ENCODE peak calls at places on chromosomes 5 and 9, in ten cellular contexts. G, I, W, A, E, L, U, C, S and P are unnamed samples.

GRCh38 chr5:82931110-82931509 is 146.1 kb downstream of the TMEM167A start:
- DNase-seq in G (no peak), I (no peak), W (no peak), A (no peak), E (no peak), L (no peak), U (no peak), C (no peak), S (no peak), P (no peak)

GRCh38 chr5:180599981-180600553 is 8.8 kb upstream of the SCGB3A1 start:
- DNase-seq in G (no peak), I (no peak), W (peak; percentile 10), A (no peak), E (no peak), L (no peak), U (no peak), C (peak; percentile 48), S (no peak), P (no peak)

GRCh38 chr9:108837530-108837929 is 18.3 kb downstream of the ACTL7B start:
- DNase-seq in G (no peak), I (no peak), W (no peak), A (no peak), E (no peak), L (no peak), U (no peak), C (no peak), S (no peak), P (no peak)

GRCh38 chr9:134381671-134382505 is 55.6 kb downstream of the RXRA start:
- DNase-seq in G (no peak), I (peak; percentile 92), W (no peak), A (peak; percentile 42), E (peak; percentile 49), L (no peak), U (no peak), C (no peak), S (no peak), P (no peak)

GRCh38 chr5:138467711-138468132 is 2.4 kb downstream of the EGR1 start:
- DNase-seq in G (peak; percentile 32), I (peak; percentile 76), W (peak; percentile 52), A (no peak), E (peak; percentile 55), L (no peak), U (no peak), C (no peak), S (no peak), P (no peak)

GRCh38 chr9:120918931-120919638 is 7.5 kb downstream of the TRAF1 start:
- DNase-seq in G (no peak), I (no peak), W (no peak), A (no peak), E (no peak), L (no peak), U (no peak), C (no peak), S (no peak), P (no peak)

GRCh38 chr5:37478495-37478894 is 99.4 kb downstream of the WDR70 start:
- DNase-seq in G (no peak), I (no peak), W (no peak), A (no peak), E (no peak), L (no peak), U (no peak), C (no peak), S (no peak), P (no peak)

GRCh38 chr5:141664733-141665461 is 13.7 kb upstream of the FCHSD1 start:
- DNase-seq in G (peak; percentile 61), I (peak; percentile 93), W (peak; percentile 91), A (peak; percentile 73), E (peak; percentile 86), L (peak; percentile 66), U (peak; percentile 84), C (no peak), S (peak; percentile 41), P (peak; percentile 73)

GRCh38 chr5:135873831-135874230 is 21.8 kb downstream of the IL9 start:
- DNase-seq in G (no peak), I (no peak), W (no peak), A (no peak), E (no peak), L (no peak), U (no peak), C (peak; percentile 38), S (no peak), P (no peak)

GRCh38 chr9:128629136-128629535 is 27.5 kb downstream of the DYNC2I2 start:
- DNase-seq in G (no peak), I (peak; percentile 33), W (no peak), A (no peak), E (no peak), L (no peak), U (peak; percentile 40), C (no peak), S (no peak), P (no peak)

GRCh38 chr5:68343421-68343826 is 127.9 kb downstream of the PIK3R1 start:
- DNase-seq in G (peak; percentile 27), I (no peak), W (peak; percentile 46), A (peak; percentile 61), E (no peak), L (no peak), U (peak; percentile 76), C (no peak), S (no peak), P (peak; percentile 36)

GRCh38 chr5:57338068-57338848 is 144.4 kb downstream of the ACTBL2 start:
- DNase-seq in G (no peak), I (no peak), W (no peak), A (peak; percentile 36), E (no peak), L (no peak), U (no peak), C (no peak), S (no peak), P (no peak)

GRCh38 chr9:99353408-99353807 is 131.3 kb downstream of the SEC61B start:
- DNase-seq in G (no peak), I (no peak), W (no peak), A (no peak), E (no peak), L (no peak), U (peak; percentile 82), C (no peak), S (no peak), P (no peak)

GRCh38 chr9:114837923-114838322 is 32.1 kb upstream of the TNFSF15 start:
- DNase-seq in G (no peak), I (no peak), W (no peak), A (no peak), E (no peak), L (no peak), U (no peak), C (no peak), S (no peak), P (no peak)

GRCh38 chr9:69797680-69798079 is 22.9 kb upstream of the CFAP95 start:
- DNase-seq in G (no peak), I (no peak), W (no peak), A (no peak), E (no peak), L (no peak), U (no peak), C (no peak), S (no peak), P (no peak)

GRCh38 chr5:89480406-89481007 is 597.5 kb upstream of the MEF2C start:
- DNase-seq in G (no peak), I (no peak), W (no peak), A (no peak), E (no peak), L (no peak), U (no peak), C (no peak), S (no peak), P (no peak)

DNA sequence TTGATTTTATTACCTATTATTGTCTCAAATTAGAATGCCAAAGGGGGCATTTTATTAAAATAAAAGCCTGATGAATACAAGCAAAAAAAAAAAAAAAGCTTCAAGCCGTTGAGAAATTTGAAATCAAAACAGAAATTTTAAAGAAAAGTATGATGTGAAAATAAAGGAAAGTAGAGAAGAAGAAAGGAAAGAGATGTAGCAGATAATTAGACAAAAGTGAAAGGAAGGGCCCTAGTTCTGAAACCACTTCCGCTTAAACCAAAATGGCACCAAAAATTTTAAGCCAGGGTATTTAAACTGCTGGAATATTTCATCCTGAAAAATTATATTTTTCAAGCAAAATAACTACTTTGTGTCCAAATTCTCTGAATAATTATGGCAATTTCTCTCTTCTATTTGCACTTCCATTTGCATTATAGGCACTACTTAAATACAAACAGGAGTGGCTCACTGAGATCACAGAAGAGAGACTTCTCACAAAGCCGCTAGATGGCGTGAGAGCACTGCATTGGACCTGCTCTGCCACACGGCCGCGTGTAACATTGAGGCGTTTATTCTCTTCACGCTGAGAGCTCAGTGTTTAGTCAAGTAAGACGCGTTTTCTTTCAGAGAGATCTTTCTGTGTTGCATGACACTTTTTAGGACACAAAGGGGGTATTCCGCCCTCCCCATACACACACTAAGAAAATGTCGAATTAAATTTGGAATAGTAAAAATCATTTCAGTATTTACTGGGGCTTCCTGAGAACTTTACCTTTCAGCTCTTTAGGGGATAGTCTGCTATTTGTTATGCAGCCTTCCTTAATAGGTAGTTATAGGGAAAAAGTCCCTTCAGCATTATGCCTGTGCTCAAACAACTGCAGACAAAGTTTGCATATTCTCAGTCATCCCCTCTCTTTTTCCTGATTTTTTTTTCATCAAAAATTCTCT is 368.4 kb upstream of the CCNH start:
- DNase-seq in G (peak; percentile 46), I (peak; percentile 87), W (peak; percentile 76), A (peak; percentile 74), E (peak; percentile 76), L (peak; percentile 57), U (peak; percentile 86), C (peak; percentile 82), S (peak; percentile 64), P (peak; percentile 65)
- TF ChIP-seq POLR2AphosphoS5 in G (no peak), I (no peak), W (no peak), A (no peak), E (no peak), L (no peak), U (no peak), C (no peak), S (no peak), P (peak; percentile 36)

DNA sequence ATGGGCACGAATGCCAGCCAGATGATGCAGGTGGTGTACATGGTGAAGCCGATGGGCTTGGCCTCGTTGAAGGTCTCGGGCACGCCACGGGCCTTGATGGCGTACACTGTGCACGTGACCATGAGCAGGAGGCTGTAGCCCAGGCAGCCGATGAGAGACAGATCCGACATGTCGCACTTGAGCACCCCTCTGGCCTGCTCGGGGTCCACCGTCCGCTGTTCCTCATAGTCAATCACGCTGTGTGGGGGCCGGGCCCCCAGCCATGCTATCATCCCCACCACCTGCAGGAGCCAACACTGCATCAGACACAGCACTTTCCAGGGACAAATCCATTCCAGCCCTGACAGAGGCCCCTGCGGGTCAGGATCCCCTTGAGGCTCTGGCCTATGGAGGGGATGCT is 12.2 kb downstream of the GRM6 start:
- DNase-seq in G (no peak), I (peak; percentile 58), W (no peak), A (no peak), E (no peak), L (no peak), U (no peak), C (no peak), S (no peak), P (no peak)
- H3K9me3 ChIP-seq in G (peaks cover 85% of the 10 kb centered on the region), I (peaks cover 98% of the 10 kb centered on the region), W (peaks cover 96% of the 10 kb centered on the region), A (peaks cover 4% of the 10 kb centered on the region), E (peaks cover 77% of the 10 kb centered on the region), L (peaks cover 75% of the 10 kb centered on the region), U (peaks cover 19% of the 10 kb centered on the region), C (peaks cover 28% of the 10 kb centered on the region), S (peaks cover 6% of the 10 kb centered on the region), P (no peaks in the 10 kb centered on the region)

GRCh38 chr5:73629456-73629855 is 3.5 kb downstream of the ARHGEF28 start:
- DNase-seq in G (no peak), I (no peak), W (no peak), A (no peak), E (no peak), L (no peak), U (no peak), C (no peak), S (no peak), P (no peak)
- TF ChIP-seq POLR2AphosphoS5 in G (no peak), I (no peak), W (no peak), A (no peak), E (no peak), L (no peak), U (no peak), C (no peak), S (no peak), P (no peak)

GRCh38 chr5:50340757-50341156 is 100.3 kb downstream of the EMB start:
- DNase-seq in G (no peak), I (no peak), W (no peak), A (no peak), E (no peak), L (no peak), U (no peak), C (no peak), S (no peak), P (no peak)
- H3K9me3 ChIP-seq in G (no peaks in the 10 kb centered on the region), I (no peaks in the 10 kb centered on the region), W (no peaks in the 10 kb centered on the region), A (peaks cover 1% of the 10 kb centered on the region), E (no peaks in the 10 kb centered on the region), L (peaks cover 43% of the 10 kb centered on the region), U (no peaks in the 10 kb centered on the region), C (no peaks in the 10 kb centered on the region), S (no peaks in the 10 kb centered on the region), P (no peaks in the 10 kb centered on the region)